ENCODE peak calls at places on chromosomes 12 and 14, in eight cellular contexts. O, L, U, J, V, Q, F and G are unnamed samples.

GRCh38 chr14:91244501-91244901 is at the start of gene GPR68:
- DNase-seq in V (no peak), Q (peak; percentile 52), O (peak; percentile 73), U (peak; percentile 22), J (peak; percentile 39), F (no peak), L (no peak), G (no peak)

GRCh38 chr12:89655851-89656250 is 52.8 kb downstream of the ATP2B1 start:
- DNase-seq in O (peak; percentile 75), F (no peak), J (no peak), L (no peak), V (no peak), Q (no peak), U (no peak), G (no peak)

GRCh38 chr12:28583771-28584261 is 393.6 kb downstream of the CCDC91 start:
- DNase-seq in O (peak; percentile 34), U (no peak), F (no peak), L (no peak), Q (no peak), J (no peak), V (no peak), G (no peak)

GRCh38 chr12:52037248-52037861 is 13.9 kb upstream of the NR4A1 start:
- DNase-seq in U (peak; percentile 61), F (no peak), O (peak; percentile 46), J (peak; percentile 88), Q (peak; percentile 68), L (no peak), V (peak; percentile 75), G (peak; percentile 75)

GRCh38 chr12:126831115-126831514 is 1435.9 kb upstream of the TMEM132C start:
- DNase-seq in L (no peak), O (no peak), F (no peak), V (no peak), U (no peak), J (no peak), Q (no peak), G (no peak)

GRCh38 chr14:75559451-75560187 is 18.8 kb upstream of the FLVCR2 start:
- DNase-seq in O (peak; percentile 30), L (peak; percentile 39), U (no peak), V (peak; percentile 72), Q (no peak), F (no peak), J (no peak), G (peak; percentile 27)

GRCh38 chr12:127108360-127109215 is 1158.4 kb upstream of the TMEM132C start:
- DNase-seq in F (no peak), V (peak; percentile 55), U (peak; percentile 44), Q (peak; percentile 41), L (peak; percentile 42), J (peak; percentile 16), O (peak; percentile 42), G (peak; percentile 65)

GRCh38 chr12:108777156-108777555 is 45.8 kb upstream of the CORO1C start:
- DNase-seq in F (no peak), J (no peak), L (no peak), O (no peak), V (no peak), Q (no peak), U (no peak), G (no peak)

GRCh38 chr14:99550387-99550992 is 53.5 kb downstream of the CCDC85C start:
- DNase-seq in L (no peak), Q (no peak), J (no peak), V (no peak), U (no peak), O (no peak), F (no peak), G (no peak)
- TF ChIP-seq POLR2A in L (no peak), Q (no peak), J (no peak), V (no peak), U (no peak), O (no peak), F (no peak), G (no peak)

DNA sequence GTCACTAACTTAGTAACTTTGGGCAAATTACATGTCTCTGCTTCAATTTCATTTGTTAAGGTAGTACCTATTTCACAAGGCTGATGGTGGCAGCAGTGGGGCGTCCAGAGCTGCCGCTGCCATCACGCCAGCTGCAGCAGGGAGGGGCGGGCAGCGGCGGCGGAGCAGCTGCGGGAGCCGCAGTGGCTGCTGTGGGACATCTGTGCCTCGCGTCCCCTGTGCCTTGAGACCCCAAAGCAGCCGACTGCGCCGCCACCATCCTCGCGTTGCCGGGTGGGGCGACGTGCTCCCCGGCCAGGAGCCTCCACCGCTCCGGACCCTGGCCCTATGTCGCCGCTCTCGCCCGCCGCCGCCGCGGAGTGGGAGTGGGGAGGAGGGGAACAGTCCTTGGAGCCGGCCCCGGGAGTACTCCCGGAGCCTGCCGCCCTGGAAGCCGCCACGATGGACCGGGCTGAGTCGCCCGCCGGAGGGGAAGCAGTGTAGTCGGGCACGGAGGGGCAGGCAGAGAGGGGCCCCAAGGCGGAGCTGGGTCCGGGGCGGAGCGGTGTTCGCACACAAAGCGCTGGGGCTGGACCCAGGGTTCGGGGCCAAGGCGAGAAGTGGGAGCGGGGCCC is 51.4 kb downstream of the A2M start:
- DNase-seq in U (peak; percentile 67), L (peak; percentile 64), J (peak; percentile 54), Q (peak; percentile 59), O (peak; percentile 10), V (peak; percentile 71), F (peak; percentile 52), G (peak; percentile 77)
- TF ChIP-seq CTCF in U (peak; percentile 40), L (no peak), J (peak; percentile 39), Q (peak; percentile 54), O (peak; percentile 11), V (peak; percentile 45), F (peak; percentile 47), G (peak; percentile 25)

GRCh38 chr14:31930070-31930469 is 147.0 kb upstream of the ARHGAP5 start:
- DNase-seq in J (no peak), U (no peak), O (no peak), F (no peak), V (no peak), L (no peak), Q (no peak), G (no peak)

GRCh38 chr14:31926123-31926522 is 151.0 kb upstream of the ARHGAP5 start:
- DNase-seq in V (no peak), J (no peak), L (no peak), O (peak; percentile 53), Q (no peak), F (no peak), U (no peak), G (no peak)

GRCh38 chr14:31930493-31931225 is 146.4 kb upstream of the ARHGAP5 start:
- DNase-seq in J (no peak), V (no peak), F (no peak), L (no peak), Q (no peak), O (peak; percentile 65), U (no peak), G (no peak)

GRCh38 chr14:31926652-31927347 is 150.3 kb upstream of the ARHGAP5 start:
- DNase-seq in Q (peak; percentile 48), O (peak; percentile 16), U (no peak), F (no peak), L (no peak), J (no peak), V (no peak), G (no peak)

GRCh38 chr14:31927348-31927826 is 149.7 kb upstream of the ARHGAP5 start:
- DNase-seq in O (peak; percentile 97), Q (peak; percentile 44), J (no peak), F (no peak), V (peak; percentile 58), L (peak; percentile 22), U (no peak), G (no peak)
- H3K27ac ChIP-seq in O (peak overlapping the region; percentile 66), Q (peak overlapping the region; percentile 91), J (peak overlapping the region; percentile 84), F (no peak overlapping the region), V (peak overlapping the region; percentile 53), L (no peak overlapping the region), U (peak overlapping the region; percentile 62), G (peak overlapping the region; percentile 15)

GRCh38 chr12:91492648-91493047 is 310.0 kb upstream of the DCN start:
- DNase-seq in Q (no peak), L (no peak), V (no peak), J (no peak), O (no peak), F (no peak), U (no peak), G (no peak)
- TF ChIP-seq POLR2A in Q (no peak), L (no peak), V (no peak), J (no peak), O (no peak), F (no peak), U (no peak), G (no peak)

GRCh38 chr12:66041651-66042363 is 88.7 kb downstream of the LLPH start:
- DNase-seq in L (no peak), V (no peak), U (no peak), F (no peak), O (no peak), Q (no peak), J (no peak), G (no peak)

GRCh38 chr12:66032739-66033138 is 97.8 kb downstream of the LLPH start:
- DNase-seq in V (no peak), F (no peak), U (no peak), J (no peak), L (no peak), Q (no peak), O (no peak), G (no peak)

GRCh38 chr12:66035289-66035961 is 95.1 kb downstream of the LLPH start:
- DNase-seq in Q (no peak), U (no peak), F (no peak), V (no peak), J (no peak), L (no peak), O (peak; percentile 61), G (no peak)

GRCh38 chr12:66036317-66036716 is 94.2 kb downstream of the LLPH start:
- DNase-seq in F (no peak), U (no peak), L (peak; percentile 88), J (peak; percentile 27), V (no peak), O (peak; percentile 92), Q (peak; percentile 56), G (peak; percentile 56)
- TF ChIP-seq CTCF in F (no peak), U (no peak), L (no peak), J (no peak), V (no peak), O (peak; percentile 18), Q (no peak), G (no peak)

GRCh38 chr14:63295231-63295685 is 23.5 kb downstream of the GPHB5 start:
- DNase-seq in V (peak; percentile 15), J (no peak), L (no peak), O (no peak), U (no peak), F (no peak), Q (no peak), G (no peak)

GRCh38 chr14:63297387-63297786 is 21.3 kb downstream of the GPHB5 start:
- DNase-seq in J (no peak), F (no peak), Q (no peak), L (no peak), U (no peak), V (no peak), O (no peak), G (no peak)

GRCh38 chr14:63300854-63301253 is 17.9 kb downstream of the GPHB5 start:
- DNase-seq in F (no peak), U (no peak), V (no peak), Q (no peak), L (no peak), J (no peak), O (no peak), G (no peak)

GRCh38 chr14:63292805-63293204 is 25.9 kb downstream of the GPHB5 start:
- DNase-seq in Q (no peak), F (no peak), V (no peak), L (no peak), U (no peak), J (no peak), O (no peak), G (no peak)

GRCh38 chr14:63295991-63296630 is 22.6 kb downstream of the GPHB5 start:
- DNase-seq in O (peak; percentile 5), L (no peak), F (no peak), V (no peak), U (no peak), Q (no peak), J (no peak), G (no peak)
- H3K27ac ChIP-seq in O (no peak overlapping the region), L (no peak overlapping the region), F (peak overlapping the region; percentile 29), V (peak overlapping the region; percentile 64), U (no peak overlapping the region), Q (peak overlapping the region; percentile 75), J (peak overlapping the region; percentile 33), G (peak overlapping the region; percentile 36)